ENCODE peak calls at places on chromosomes 13 and 19, in eight cellular contexts. P is NCI-H1105 treated with DMSO at 0.1 percent for 48 hours; L is CD8-positive, alpha-beta T cell; N is left cardiac atrium; O is activated naive CD4-positive, alpha-beta T cell treated with anti-CD3 and anti-CD28 coated beads, Interleukin-2, amount 50 U/mL, for 72 hours; M is putamen; U is stimulated activated CD4-positive, alpha-beta T cell treated with anti-CD3 and anti-CD28 coated beads, TNF-alpha, amount 100 ng/mL, for 4 hours; J is AG09309. H is an unnamed sample.

GRCh38 chr19:7868671-7869452 is 5.3 kb downstream of the PRR36 start:
- DNase-seq in P (peak), O (peak), U (peak), N (peak), L (peak), M (peak), J (no peak), H (peak)

GRCh38 chr19:5621945-5622464 is 571 bp downstream of the SAFB2 start:
- DNase-seq in U (no peak), N (peak), M (no peak), O (peak), L (peak), P (no peak), J (no peak), H (no peak)

GRCh38 chr13:114101831-114102520 is 30.4 kb downstream of the RASA3 start:
- DNase-seq in L (peak), P (no peak), J (no peak), O (no peak), N (peak), M (no peak), U (no peak), H (no peak)

GRCh38 chr19:6204212-6204611 is 68.7 kb downstream of the ACSBG2 start:
- DNase-seq in M (no peak), N (no peak), O (peak), L (no peak), U (no peak), P (no peak), J (no peak), H (no peak)

GRCh38 chr13:37192986-37193385 is 87.5 kb upstream of the CSNK1A1L start:
- DNase-seq in O (no peak), M (no peak), U (no peak), P (no peak), N (no peak), J (no peak), L (no peak), H (no peak)

GRCh38 chr19:53537126-53537522 is 821 bp upstream of the ZNF331 start:
- DNase-seq in L (peak), P (no peak), O (no peak), U (no peak), M (no peak), J (no peak), N (no peak), H (peak)

GRCh38 chr13:109331898-109332297 is 454.5 kb downstream of the IRS2 start:
- DNase-seq in N (no peak), P (peak), J (peak), O (no peak), U (no peak), L (no peak), M (no peak), H (no peak)

GRCh38 chr19:36819130-36819630 is 19.0 kb downstream of the ZNF790 start:
- DNase-seq in L (no peak), M (no peak), J (no peak), O (no peak), N (no peak), P (no peak), U (no peak), H (no peak)

GRCh38 chr13:35818577-35819165 is 312.5 kb downstream of the DCLK1 start:
- DNase-seq in N (no peak), M (no peak), J (peak), P (peak), O (no peak), U (no peak), L (no peak), H (no peak)

GRCh38 chr13:47639716-47640447 is 361.2 kb downstream of the SUCLA2 start:
- DNase-seq in M (no peak), N (no peak), J (no peak), U (no peak), O (no peak), P (no peak), L (no peak), H (no peak)

GRCh38 chr13:109919715-109920375 is 133.5 kb upstream of the IRS2 start:
- DNase-seq in U (no peak), O (no peak), M (no peak), J (no peak), N (no peak), P (no peak), L (no peak), H (no peak)

GRCh38 chr13:25415196-25415595 is 43.4 kb downstream of the ATP8A2 start:
- DNase-seq in L (no peak), U (no peak), P (no peak), J (no peak), M (no peak), O (no peak), N (no peak), H (no peak)

GRCh38 chr19:13460045-13460444 is 46.2 kb downstream of the CACNA1A start:
- DNase-seq in U (no peak), O (no peak), M (peak), L (no peak), J (no peak), N (no peak), P (peak), H (no peak)

GRCh38 chr19:14369399-14370168 is 11.7 kb upstream of the ADGRE5 start:
- DNase-seq in O (peak), M (no peak), J (no peak), P (no peak), L (peak), U (peak), N (peak), H (peak)

GRCh38 chr19:19067276-19068072 is 3.7 kb downstream of the SLC25A42 start:
- DNase-seq in U (no peak), O (no peak), P (no peak), J (no peak), N (no peak), L (no peak), M (no peak), H (no peak)

GRCh38 chr13:112234131-112234875 is 141.9 kb upstream of the SPACA7 start:
- DNase-seq in U (no peak), P (no peak), N (no peak), L (no peak), M (no peak), J (no peak), O (no peak), H (no peak)

GRCh38 chr13:44388427-44388826 is 14.8 kb downstream of the SERP2 start:
- DNase-seq in M (no peak), P (no peak), U (no peak), N (peak), O (no peak), L (no peak), J (no peak), H (no peak)

GRCh38 chr19:48635263-48635965 is 1.8 kb downstream of the DBP start:
- DNase-seq in O (peak), P (peak), N (peak), M (no peak), J (no peak), L (peak), U (peak), H (peak)

GRCh38 chr13:96762876-96763275 is 231.4 kb downstream of the OXGR1 start:
- DNase-seq in U (no peak), P (no peak), N (no peak), O (no peak), M (no peak), L (no peak), J (no peak), H (no peak)

GRCh38 chr19:32662186-32662585 is 12.8 kb downstream of the ANKRD27 start:
- DNase-seq in O (no peak), P (no peak), L (no peak), M (no peak), J (no peak), U (no peak), N (peak), H (no peak)

GRCh38 chr19:33777351-33777750 is 19.3 kb upstream of the KCTD15 start:
- DNase-seq in N (no peak), O (no peak), U (no peak), P (no peak), L (no peak), M (no peak), J (no peak), H (no peak)

GRCh38 chr19:15251010-15251748 is 18.9 kb upstream of the EPHX3 start:
- DNase-seq in N (peak), U (no peak), O (no peak), P (no peak), J (no peak), M (no peak), L (no peak), H (no peak)

GRCh38 chr19:7916137-7916907 is 1.7 kb downstream of the TGFBR3L start:
- DNase-seq in M (no peak), P (no peak), U (no peak), J (no peak), O (no peak), L (peak), N (no peak), H (peak)

GRCh38 chr19:52664461-52664860 is 26.3 kb upstream of the ZNF83 start:
- DNase-seq in L (no peak), N (no peak), M (no peak), P (no peak), U (no peak), O (no peak), J (no peak), H (no peak)

GRCh38 chr13:109789262-109789661 is 2.9 kb upstream of the IRS2 start:
- DNase-seq in L (no peak), U (no peak), N (no peak), O (no peak), P (peak), J (no peak), M (no peak), H (no peak)

GRCh38 chr19:52464798-52465470 is 11.6 kb downstream of the ZNF578 start:
- DNase-seq in J (no peak), O (no peak), M (no peak), N (no peak), L (no peak), P (peak), U (no peak), H (no peak)

GRCh38 chr19:41575998-41576397 is at the start of gene CEACAM21:
- DNase-seq in M (peak), J (no peak), L (peak), P (no peak), N (peak), U (no peak), O (no peak), H (no peak)

GRCh38 chr19:38970664-38971532 is 4.6 kb downstream of the FBXO17 start:
- DNase-seq in L (no peak), N (no peak), M (no peak), U (no peak), P (no peak), O (no peak), J (peak), H (no peak)

GRCh38 chr13:20192470-20193141 is at the start of gene GJB2:
- DNase-seq in M (no peak), O (no peak), L (no peak), N (no peak), J (no peak), U (no peak), P (no peak), H (peak)

GRCh38 chr13:59413121-59413520 is 750.6 kb downstream of the DIAPH3 start:
- DNase-seq in M (no peak), N (no peak), L (no peak), P (no peak), J (no peak), O (no peak), U (no peak), H (no peak)

GRCh38 chr19:34375598-34375997 is 10.6 kb downstream of the GPI start:
- DNase-seq in N (no peak), L (no peak), M (no peak), O (no peak), J (no peak), U (no peak), P (no peak), H (no peak)

GRCh38 chr19:40284501-40285352 is at the start of gene AKT2:
- DNase-seq in O (peak), J (no peak), N (no peak), U (peak), M (peak), P (peak), L (peak), H (peak)

GRCh38 chr19:15432018-15432494 is 13.3 kb upstream of the AKAP8L start:
- DNase-seq in J (no peak), O (no peak), P (no peak), U (no peak), M (no peak), L (no peak), N (no peak), H (no peak)

GRCh38 chr19:52270266-52270885 is 989 bp downstream of the ZNF766 start:
- DNase-seq in N (peak), U (no peak), J (no peak), O (no peak), L (no peak), P (no peak), M (peak), H (no peak)

GRCh38 chr19:406999-407491 is 1.9 kb downstream of the C2CD4C start:
- DNase-seq in P (no peak), U (no peak), O (no peak), J (no peak), N (no peak), M (no peak), L (no peak), H (no peak)

GRCh38 chr13:110347535-110348308 is 40.6 kb downstream of the COL4A2 start:
- DNase-seq in O (no peak), P (no peak), L (no peak), M (no peak), U (no peak), J (peak), N (peak), H (no peak)

GRCh38 chr19:27901078-27901477 is 1311.9 kb downstream of the UQCRFS1 start:
- DNase-seq in O (no peak), U (no peak), L (no peak), J (no peak), P (no peak), N (no peak), M (no peak), H (no peak)